ENCODE peak calls at places on chromosomes 6 and 20, in seven cellular contexts. Q is GM23248, G is GM23338, B is hepatocyte, O is neural progenitor cell, H is HCT116, Z is MM.1S. W is an unnamed sample.

GRCh38 chr20:21548390-21549035 is 34.6 kb upstream of the NKX2-2 start:
- DNase-seq in H (no peak), Q (no peak), Z (peak), B (no peak), G (no peak), O (no peak), W (no peak)

GRCh38 chr6:25354078-25354940 is 75.1 kb downstream of the CARMIL1 start:
- DNase-seq in G (no peak), Q (peak), H (no peak), Z (no peak), B (no peak), O (no peak), W (no peak)

GRCh38 chr20:991850-992249 is 10.3 kb downstream of the RSPO4 start:
- DNase-seq in Q (no peak), O (no peak), G (peak), H (no peak), B (no peak), Z (no peak), W (no peak)

GRCh38 chr6:7000825-7001777 is 106.7 kb upstream of the RREB1 start:
- DNase-seq in Q (no peak), O (no peak), G (no peak), B (no peak), H (no peak), Z (no peak), W (peak)

GRCh38 chr6:17419189-17419575 is 25.8 kb downstream of the CAP2 start:
- DNase-seq in O (no peak), Z (no peak), H (no peak), Q (peak), G (no peak), B (no peak), W (no peak)

GRCh38 chr20:50745634-50746137 is 14.3 kb downstream of the PARD6B start:
- DNase-seq in G (no peak), Q (no peak), Z (no peak), O (no peak), B (no peak), H (no peak), W (peak)

GRCh38 chr6:74873911-74874310 is 331.9 kb downstream of the COL12A1 start:
- DNase-seq in O (no peak), Q (no peak), G (no peak), Z (no peak), H (no peak), B (peak), W (no peak)

GRCh38 chr20:31833130-31833930 is 12.1 kb downstream of the FOXS1 start:
- DNase-seq in H (peak), B (peak), G (peak), Z (peak), Q (peak), O (peak), W (peak)

GRCh38 chr6:1597121-1597744 is 12.5 kb upstream of the FOXC1 start:
- DNase-seq in G (no peak), O (no peak), H (no peak), Z (no peak), B (no peak), Q (no peak), W (no peak)

GRCh38 chr6:25295651-25296050 is 16.5 kb downstream of the CARMIL1 start:
- DNase-seq in O (no peak), G (no peak), H (no peak), B (no peak), Q (peak), Z (no peak), W (peak)

GRCh38 chr6:129612440-129612839 is 97.5 kb downstream of the ARHGAP18 start:
- DNase-seq in O (no peak), Q (no peak), G (no peak), B (no peak), H (no peak), Z (no peak), W (no peak)

GRCh38 chr6:105424177-105424783 is 21.4 kb upstream of the PREP start:
- DNase-seq in O (peak), H (peak), G (peak), B (peak), Z (peak), Q (peak), W (peak)

GRCh38 chr6:121395736-121396135 is 39.7 kb upstream of the GJA1 start:
- DNase-seq in B (peak), Z (no peak), Q (no peak), O (no peak), G (no peak), H (no peak), W (no peak)

GRCh38 chr6:108689279-108690161 is 128.8 kb downstream of the FOXO3 start:
- DNase-seq in Z (no peak), H (peak), O (no peak), Q (peak), G (no peak), B (peak), W (peak)

GRCh38 chr6:84033523-84034451 is at the start of gene MRAP2:
- DNase-seq in H (no peak), B (peak), G (peak), O (peak), Q (peak), Z (no peak), W (no peak)

GRCh38 chr6:53284901-53285300 is 63.8 kb downstream of the ELOVL5 start:
- DNase-seq in Q (no peak), Z (no peak), G (no peak), H (no peak), O (no peak), B (no peak), W (no peak)

GRCh38 chr20:53949319-53949839 is 121.0 kb downstream of the BCAS1 start:
- DNase-seq in B (no peak), Z (peak), G (no peak), H (no peak), Q (peak), O (no peak), W (peak)

GRCh38 chr20:1187605-1188171 is 2.9 kb upstream of the TMEM74B start:
- DNase-seq in B (peak), O (no peak), H (no peak), Q (no peak), Z (no peak), G (peak), W (no peak)

GRCh38 chr6:170415318-170415717 is 108.8 kb downstream of the FAM120B start:
- DNase-seq in G (no peak), H (no peak), B (no peak), Q (no peak), O (no peak), Z (no peak), W (no peak)

GRCh38 chr6:191487-192312 is 100.6 kb upstream of the DUSP22 start:
- DNase-seq in H (no peak), O (no peak), B (no peak), Q (no peak), Z (no peak), G (no peak), W (no peak)

GRCh38 chr6:3031857-3032256 is 32.2 kb downstream of the NQO2 start:
- DNase-seq in O (no peak), H (no peak), Q (no peak), B (no peak), G (no peak), Z (peak), W (no peak)
- H2AFZ ChIP-seq in O (no peak), H (no peak), Q (no peak), B (no peak), G (no peak), Z (peak), W (no peak)

GRCh38 chr20:14333734-14334133 is 3.7 kb downstream of the FLRT3 start:
- DNase-seq in Q (no peak), O (no peak), Z (no peak), B (no peak), H (no peak), G (no peak), W (no peak)
- TF ChIP-seq EZH2 in Q (no peak), O (no peak), Z (no peak), B (no peak), H (no peak), G (no peak), W (no peak)

GRCh38 chr6:124688369-124688768 is 273.9 kb upstream of the RNF217 start:
- DNase-seq in O (no peak), H (no peak), B (no peak), G (no peak), Z (no peak), Q (no peak), W (no peak)
- TF ChIP-seq EZH2phosphoT487 in O (no peak), H (no peak), B (no peak), G (no peak), Z (no peak), Q (no peak), W (no peak)

GRCh38 chr6:158518196-158519127 is 41.4 kb upstream of the TMEM181 start:
- DNase-seq in G (peak), B (peak), Z (peak), O (peak), H (peak), Q (peak), W (peak)
- H2AFZ ChIP-seq in G (peak), B (peak), Z (peak), O (peak), H (peak), Q (peak), W (peak)

GRCh38 chr6:54847799-54848597 is 1.4 kb downstream of the FAM83B start:
- DNase-seq in Q (peak), O (no peak), B (peak), Z (no peak), H (peak), G (peak), W (peak)

GRCh38 chr6:54850061-54850460 is 3.5 kb downstream of the FAM83B start:
- DNase-seq in H (no peak), G (no peak), Z (no peak), O (no peak), Q (no peak), B (no peak), W (no peak)

GRCh38 chr6:54846857-54847721 is 518 bp downstream of the FAM83B start:
- DNase-seq in G (peak), Z (no peak), B (peak), H (no peak), Q (no peak), O (peak), W (peak)

DNA sequence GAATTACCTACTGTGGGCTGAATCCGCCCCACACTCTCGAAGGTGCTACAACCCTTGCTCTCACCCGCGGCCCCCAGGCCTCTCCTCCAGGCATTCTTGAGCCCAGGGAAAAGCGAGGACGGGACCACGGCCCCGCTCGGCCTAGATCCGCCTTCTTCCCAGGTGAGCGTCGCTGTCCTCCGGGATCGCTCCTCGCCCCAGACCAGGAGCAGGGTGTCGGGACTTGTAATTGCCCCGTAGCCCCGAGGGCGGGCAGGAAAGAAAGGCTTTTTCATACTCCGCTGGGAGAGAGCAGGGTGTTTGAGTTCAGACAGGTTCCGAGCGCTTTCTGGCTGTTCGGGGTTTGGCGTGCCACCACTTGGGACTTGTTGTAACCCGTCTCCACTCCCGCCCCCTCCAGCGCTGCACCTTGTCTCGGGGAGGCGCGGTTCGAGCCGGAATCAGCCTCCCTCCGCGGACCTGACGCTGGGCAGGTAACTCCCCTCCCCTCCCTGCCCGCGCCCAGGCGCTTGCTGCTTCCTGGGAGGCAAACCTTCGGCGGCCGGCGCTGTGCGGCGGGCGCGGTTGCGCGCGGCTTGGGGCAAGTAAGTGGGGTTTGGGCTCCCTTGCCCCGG is at the start of gene FAM83B:
- DNase-seq in H (peak), Z (no peak), Q (no peak), B (peak), G (peak), O (peak), W (no peak)
- TF ChIP-seq EZH2 in H (no peak), Z (no peak), Q (peak), B (no peak), G (peak), O (peak), W (no peak)

DNA sequence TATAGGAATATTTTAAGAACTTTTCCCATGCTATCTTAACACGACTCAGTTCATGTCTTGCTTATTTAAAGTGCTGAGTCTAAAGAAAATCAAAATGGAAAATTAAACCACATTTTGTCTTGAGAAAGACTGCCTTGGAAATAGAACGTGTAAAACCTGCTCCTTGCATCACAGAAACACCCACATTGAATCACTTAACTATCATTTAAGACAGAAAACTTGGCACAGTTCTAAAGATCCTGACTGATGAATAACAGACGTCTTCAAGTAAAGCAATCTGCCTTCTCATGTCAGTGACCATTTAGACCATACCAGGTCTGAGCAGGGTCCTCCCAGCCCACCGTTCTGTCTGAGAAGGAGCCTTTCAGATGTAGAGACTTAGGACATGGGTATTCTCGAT is 7.4 kb downstream of the PERP start:
- DNase-seq in O (no peak), Z (no peak), G (no peak), B (peak), H (no peak), Q (peak), W (peak)
- TF ChIP-seq EZH2phosphoT487 in O (no peak), Z (no peak), G (no peak), B (no peak), H (no peak), Q (no peak), W (no peak)

GRCh38 chr6:163923658-163924411 is 509.3 kb downstream of the QKI start:
- DNase-seq in Z (no peak), G (no peak), O (no peak), Q (no peak), B (no peak), H (no peak), W (no peak)
- H2AFZ ChIP-seq in Z (no peak), G (peak), O (peak), Q (no peak), B (no peak), H (no peak), W (no peak)

GRCh38 chr20:63014287-63014686 is 7.5 kb upstream of the BHLHE23 start:
- DNase-seq in H (no peak), Q (no peak), O (no peak), G (no peak), B (no peak), Z (no peak), W (no peak)
- TF ChIP-seq EZH2 in H (no peak), Q (peak), O (no peak), G (no peak), B (no peak), Z (no peak), W (no peak)

W was measured in PC-3.